ENCODE peak calls at places on chromosomes 11 and 22, in five cellular contexts. One of them, this sample, is unnamed.

GRCh38 chr11:102421262-102421661 is 31.3 kb downstream of the TMEM123 start:
- DNase-seq in body of pancreas: no peak
- DNase-seq in adrenal gland: no peak
- DNase-seq in A549: no peak
- DNase-seq in tibial artery: no peak
- DNase-seq in this sample: no peak

GRCh38 chr11:42251984-42252383 is 792.5 kb upstream of the LRRC4C start:
- DNase-seq in tibial artery: no peak
- DNase-seq in adrenal gland: no peak
- DNase-seq in A549: no peak
- DNase-seq in body of pancreas: no peak
- DNase-seq in this sample: no peak

GRCh38 chr11:111797145-111797581 is 31.0 kb upstream of the PPP2R1B start:
- DNase-seq in tibial artery: no peak
- DNase-seq in body of pancreas: no peak
- DNase-seq in adrenal gland: no peak
- DNase-seq in A549: peak
- DNase-seq in this sample: no peak

GRCh38 chr22:43481528-43482309 is 69.9 kb downstream of the MPPED1 start:
- DNase-seq in A549: no peak
- DNase-seq in body of pancreas: no peak
- DNase-seq in tibial artery: no peak
- DNase-seq in adrenal gland: no peak
- DNase-seq in this sample: no peak

GRCh38 chr11:96012086-96012824 is 88.3 kb upstream of the MTMR2 start:
- DNase-seq in body of pancreas: peak
- DNase-seq in A549: peak
- DNase-seq in adrenal gland: peak
- DNase-seq in tibial artery: peak
- DNase-seq in this sample: no peak

GRCh38 chr22:22955866-22956535 is 68.4 kb downstream of the IGLL5 start:
- DNase-seq in body of pancreas: peak
- DNase-seq in tibial artery: no peak
- DNase-seq in adrenal gland: peak
- DNase-seq in A549: peak
- DNase-seq in this sample: peak

GRCh38 chr11:14502039-14502438 is 2.4 kb upstream of the COPB1 start:
- DNase-seq in A549: no peak
- DNase-seq in adrenal gland: no peak
- DNase-seq in body of pancreas: no peak
- DNase-seq in tibial artery: no peak
- DNase-seq in this sample: no peak

GRCh38 chr11:1744879-1745700 is 5.3 kb downstream of the IFITM10 start:
- DNase-seq in tibial artery: peak
- DNase-seq in A549: no peak
- DNase-seq in body of pancreas: no peak
- DNase-seq in adrenal gland: peak
- DNase-seq in this sample: no peak

GRCh38 chr11:27013741-27014415 is 20.0 kb downstream of the FIBIN start:
- DNase-seq in adrenal gland: no peak
- DNase-seq in tibial artery: no peak
- DNase-seq in body of pancreas: no peak
- DNase-seq in A549: no peak
- DNase-seq in this sample: no peak

GRCh38 chr11:15006139-15006759 is 34.1 kb upstream of the CALCA start:
- DNase-seq in body of pancreas: no peak
- DNase-seq in tibial artery: no peak
- DNase-seq in A549: peak
- DNase-seq in adrenal gland: no peak
- DNase-seq in this sample: no peak

GRCh38 chr11:636511-637332 is at the start of gene DRD4:
- DNase-seq in tibial artery: no peak
- DNase-seq in body of pancreas: no peak
- DNase-seq in A549: no peak
- DNase-seq in adrenal gland: no peak
- DNase-seq in this sample: no peak

GRCh38 chr11:57527056-57527631 is 3.4 kb downstream of the TIMM10 start:
- DNase-seq in body of pancreas: peak
- DNase-seq in adrenal gland: peak
- DNase-seq in A549: peak
- DNase-seq in tibial artery: peak
- DNase-seq in this sample: peak

GRCh38 chr11:30488304-30488998 is 97.7 kb downstream of the MPPED2 start:
- DNase-seq in body of pancreas: peak
- DNase-seq in tibial artery: no peak
- DNase-seq in adrenal gland: no peak
- DNase-seq in A549: peak
- DNase-seq in this sample: no peak

GRCh38 chr11:111696556-111696955 is 69.6 kb downstream of the PPP2R1B start:
- DNase-seq in tibial artery: no peak
- DNase-seq in adrenal gland: no peak
- DNase-seq in body of pancreas: no peak
- DNase-seq in A549: no peak
- DNase-seq in this sample: no peak

GRCh38 chr11:12266943-12267342 is 110.4 kb upstream of the PARVA start:
- DNase-seq in tibial artery: no peak
- DNase-seq in A549: no peak
- DNase-seq in adrenal gland: no peak
- DNase-seq in body of pancreas: peak
- DNase-seq in this sample: no peak

GRCh38 chr11:63563201-63564055 is at the start of gene PLAAT2:
- DNase-seq in body of pancreas: no peak
- DNase-seq in adrenal gland: no peak
- DNase-seq in A549: no peak
- DNase-seq in tibial artery: no peak
- DNase-seq in this sample: no peak

GRCh38 chr11:130023204-130023603 is 20.6 kb upstream of the PRDM10 start:
- DNase-seq in body of pancreas: no peak
- DNase-seq in A549: no peak
- DNase-seq in tibial artery: no peak
- DNase-seq in adrenal gland: no peak
- DNase-seq in this sample: no peak

GRCh38 chr11:1148752-1149180 is 9.0 kb upstream of the MUC5AC start:
- DNase-seq in body of pancreas: no peak
- DNase-seq in adrenal gland: no peak
- DNase-seq in tibial artery: peak
- DNase-seq in A549: no peak
- DNase-seq in this sample: no peak

GRCh38 chr22:23012081-23012622 is 58.2 kb upstream of the GNAZ start:
- DNase-seq in A549: no peak
- DNase-seq in tibial artery: no peak
- DNase-seq in body of pancreas: no peak
- DNase-seq in adrenal gland: no peak
- DNase-seq in this sample: no peak

GRCh38 chr11:106288988-106289387 is 211.5 kb downstream of the AASDHPPT start:
- DNase-seq in adrenal gland: no peak
- DNase-seq in A549: no peak
- DNase-seq in body of pancreas: no peak
- DNase-seq in tibial artery: no peak
- DNase-seq in this sample: no peak

GRCh38 chr11:104876838-104877500 is 21.3 kb downstream of the CASP12 start:
- DNase-seq in tibial artery: no peak
- DNase-seq in A549: no peak
- DNase-seq in body of pancreas: no peak
- DNase-seq in adrenal gland: no peak
- DNase-seq in this sample: no peak

GRCh38 chr11:88089134-88089533 is 86.1 kb downstream of the RAB38 start:
- DNase-seq in tibial artery: no peak
- DNase-seq in adrenal gland: no peak
- DNase-seq in body of pancreas: no peak
- DNase-seq in A549: no peak
- DNase-seq in this sample: no peak

GRCh38 chr11:112172362-112172994 is 2.8 kb upstream of the BCO2 start:
- DNase-seq in adrenal gland: no peak
- DNase-seq in body of pancreas: no peak
- DNase-seq in tibial artery: no peak
- DNase-seq in A549: no peak
- DNase-seq in this sample: no peak

GRCh38 chr11:64609436-64610047 is 18.5 kb downstream of the SLC22A12 start:
- DNase-seq in body of pancreas: no peak
- DNase-seq in adrenal gland: no peak
- DNase-seq in A549: peak
- DNase-seq in tibial artery: no peak
- DNase-seq in this sample: no peak

GRCh38 chr11:57327721-57328120 is 3.0 kb upstream of the TNKS1BP1 start:
- DNase-seq in tibial artery: no peak
- DNase-seq in adrenal gland: no peak
- DNase-seq in body of pancreas: no peak
- DNase-seq in A549: no peak
- DNase-seq in this sample: no peak

GRCh38 chr11:8229299-8230177 is 34.1 kb downstream of the LMO1 start:
- DNase-seq in A549: no peak
- DNase-seq in tibial artery: no peak
- DNase-seq in body of pancreas: peak
- DNase-seq in adrenal gland: peak
- DNase-seq in this sample: peak

GRCh38 chr11:116580828-116581227 is 192.0 kb downstream of the BUD13 start:
- DNase-seq in A549: no peak
- DNase-seq in adrenal gland: no peak
- DNase-seq in body of pancreas: no peak
- DNase-seq in tibial artery: no peak
- DNase-seq in this sample: no peak

GRCh38 chr11:69902337-69902736 is 83.1 kb upstream of the FGF3 start:
- DNase-seq in body of pancreas: no peak
- DNase-seq in A549: no peak
- DNase-seq in adrenal gland: no peak
- DNase-seq in tibial artery: no peak
- DNase-seq in this sample: no peak

GRCh38 chr11:103586756-103587155 is 449.7 kb upstream of the DDI1 start:
- DNase-seq in adrenal gland: no peak
- DNase-seq in body of pancreas: no peak
- DNase-seq in A549: no peak
- DNase-seq in tibial artery: no peak
- DNase-seq in this sample: no peak

GRCh38 chr11:100632970-100633452 is 54.1 kb upstream of the ARHGAP42 start:
- DNase-seq in adrenal gland: peak
- DNase-seq in body of pancreas: peak
- DNase-seq in A549: peak
- DNase-seq in tibial artery: no peak
- DNase-seq in this sample: peak

GRCh38 chr22:25060522-25061071 is 108.1 kb downstream of the KIAA1671 start:
- DNase-seq in adrenal gland: no peak
- DNase-seq in tibial artery: no peak
- DNase-seq in A549: no peak
- DNase-seq in body of pancreas: no peak
- DNase-seq in this sample: no peak
- H3K27ac ChIP-seq in adrenal gland: no peak
- H3K27ac ChIP-seq in tibial artery: no peak
- H3K27ac ChIP-seq in A549: no peak
- H3K27ac ChIP-seq in body of pancreas: no peak
- H3K27ac ChIP-seq in this sample: no peak

GRCh38 chr22:27399161-27399560 is 402.4 kb downstream of the MN1 start:
- DNase-seq in tibial artery: no peak
- DNase-seq in A549: no peak
- DNase-seq in body of pancreas: no peak
- DNase-seq in adrenal gland: no peak
- DNase-seq in this sample: no peak
- H3K4me3 ChIP-seq in tibial artery: no peak
- H3K4me3 ChIP-seq in A549: no peak
- H3K4me3 ChIP-seq in body of pancreas: no peak
- H3K4me3 ChIP-seq in adrenal gland: no peak
- H3K4me3 ChIP-seq in this sample: no peak

DNA sequence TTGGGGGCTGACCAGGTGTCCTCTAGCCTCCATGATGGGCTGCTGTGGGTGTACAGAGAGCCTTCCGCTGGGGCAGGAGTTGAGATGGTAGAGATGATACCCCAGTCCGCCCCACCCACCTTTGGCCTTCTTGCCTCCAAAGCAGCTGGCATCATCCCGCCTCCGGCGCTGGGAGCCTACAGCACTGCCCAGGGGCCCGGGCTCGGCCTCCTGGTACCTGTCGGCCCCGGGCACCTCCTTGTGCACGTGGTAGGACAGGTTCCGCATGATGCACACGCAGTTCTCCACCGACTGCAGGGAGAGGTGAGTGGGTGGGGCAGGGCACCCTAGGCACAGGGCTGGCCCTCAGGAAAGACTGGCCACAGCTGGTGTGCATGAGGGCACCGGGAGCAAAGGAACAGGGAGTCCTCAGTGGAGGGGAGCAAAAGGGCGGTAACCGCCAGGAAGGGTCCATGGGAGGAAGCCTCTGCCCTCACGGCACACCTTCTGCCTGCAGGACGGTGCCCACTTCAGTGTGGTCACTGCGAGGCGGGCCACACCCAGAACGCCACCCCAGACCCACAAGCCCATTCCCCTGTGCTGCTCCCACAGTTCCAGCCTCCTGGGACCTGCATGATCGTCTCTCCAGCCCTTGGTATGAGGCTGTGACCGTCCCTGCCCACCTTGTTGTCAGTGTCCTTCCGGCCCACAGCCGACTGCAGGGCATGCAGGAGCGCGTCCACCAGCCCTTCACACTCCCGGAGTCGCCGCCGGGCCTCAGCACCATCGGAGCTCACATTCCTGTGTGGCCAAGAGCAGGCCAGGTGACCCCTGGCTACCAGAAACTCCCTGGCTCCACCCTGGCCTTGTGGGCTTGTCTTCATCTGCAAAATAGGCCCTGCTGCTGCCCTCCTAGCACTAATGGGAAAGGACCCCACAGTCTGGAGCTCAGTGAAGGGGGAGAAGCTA is 36.0 kb upstream of the TXNRD2 start:
- DNase-seq in adrenal gland: no peak
- DNase-seq in A549: no peak
- DNase-seq in tibial artery: no peak
- DNase-seq in body of pancreas: no peak
- DNase-seq in this sample: no peak
- H3K27ac ChIP-seq in adrenal gland: no peak
- H3K27ac ChIP-seq in A549: no peak
- H3K27ac ChIP-seq in tibial artery: no peak
- H3K27ac ChIP-seq in body of pancreas: no peak
- H3K27ac ChIP-seq in this sample: no peak

GRCh38 chr22:46546466-46547178 is 9.2 kb upstream of the CELSR1 start:
- DNase-seq in body of pancreas: peak
- DNase-seq in tibial artery: no peak
- DNase-seq in A549: no peak
- DNase-seq in adrenal gland: peak
- DNase-seq in this sample: peak
- H3K4me3 ChIP-seq in body of pancreas: no peak
- H3K4me3 ChIP-seq in tibial artery: no peak
- H3K4me3 ChIP-seq in A549: no peak
- H3K4me3 ChIP-seq in adrenal gland: no peak
- H3K4me3 ChIP-seq in this sample: peak